ENCODE peak calls at places on chromosomes 4 and X, in nine cellular contexts. Q, G, B, X, D, I, Y, O and R are unnamed samples.

GRCh38 chrX:53456254-53456653 is 22.1 kb upstream of the HSD17B10 start:
- DNase-seq in X (no peak), Y (no peak), O (no peak), G (no peak), D (no peak), Q (no peak), B (peak; percentile 54), I (peak; percentile 59), R (no peak)

GRCh38 chr4:148442830-148443549 is 776 bp upstream of the NR3C2 start:
- DNase-seq in G (peak; percentile 89), O (no peak), I (no peak), Y (peak; percentile 62), B (no peak), X (no peak), D (peak; percentile 45), Q (no peak), R (no peak)

GRCh38 chr4:67437974-67438713 is 107.2 kb downstream of the CENPC start:
- DNase-seq in Q (no peak), Y (no peak), B (peak; percentile 11), X (no peak), I (no peak), O (no peak), G (no peak), D (no peak), R (no peak)

GRCh38 chr4:41692717-41693345 is 55.7 kb downstream of the PHOX2B start:
- DNase-seq in X (peak; percentile 25), O (peak; percentile 56), Q (peak; percentile 42), D (peak; percentile 45), Y (peak; percentile 30), B (peak; percentile 56), I (peak; percentile 61), G (no peak), R (peak; percentile 39)

GRCh38 chr4:116585240-116585639 is 500.1 kb downstream of the TRAM1L1 start:
- DNase-seq in G (no peak), B (no peak), X (no peak), D (no peak), Q (no peak), Y (no peak), O (no peak), I (no peak), R (no peak)

GRCh38 chr4:38804654-38805295 is at the start of gene TLR1:
- DNase-seq in X (no peak), Y (no peak), O (no peak), D (peak; percentile 26), B (peak; percentile 65), I (peak; percentile 56), Q (peak; percentile 27), G (no peak), R (no peak)

GRCh38 chrX:153245288-153245731 is 66.2 kb downstream of the MAGEA1 start:
- DNase-seq in G (no peak), O (no peak), D (no peak), X (no peak), I (peak; percentile 1), B (no peak), Q (no peak), Y (no peak), R (no peak)

GRCh38 chrX:133677123-133678063 is 262.1 kb upstream of the GPC4 start:
- DNase-seq in G (no peak), D (no peak), X (no peak), I (no peak), Y (no peak), O (no peak), B (no peak), Q (no peak), R (no peak)

GRCh38 chr4:173288296-173288695 is 45.9 kb downstream of the HMGB2 start:
- DNase-seq in O (peak; percentile 68), D (peak; percentile 24), Y (no peak), B (peak; percentile 72), X (peak; percentile 31), I (peak; percentile 65), G (no peak), Q (peak; percentile 87), R (peak; percentile 64)

GRCh38 chr4:46051392-46051791 is 72.5 kb downstream of the GABRG1 start:
- DNase-seq in D (no peak), Q (no peak), O (no peak), Y (no peak), G (no peak), I (no peak), B (no peak), X (no peak), R (no peak)

GRCh38 chrX:150731795-150732194 is 38.6 kb downstream of the MTMR1 start:
- DNase-seq in B (peak; percentile 71), Y (no peak), D (no peak), X (no peak), G (no peak), I (no peak), Q (no peak), O (no peak), R (no peak)

GRCh38 chr4:184349283-184350039 is 124.9 kb downstream of the IRF2 start:
- DNase-seq in D (no peak), B (no peak), G (no peak), Q (peak; percentile 56), O (peak; percentile 63), I (no peak), Y (no peak), X (no peak), R (no peak)

GRCh38 chr4:184350213-184350817 is 124.0 kb downstream of the IRF2 start:
- DNase-seq in B (no peak), X (no peak), O (no peak), D (no peak), I (no peak), Y (no peak), Q (no peak), G (no peak), R (no peak)

GRCh38 chr4:184350964-184351363 is 123.4 kb downstream of the IRF2 start:
- DNase-seq in Y (no peak), O (no peak), B (no peak), Q (no peak), I (no peak), X (no peak), G (no peak), D (no peak), R (no peak)

GRCh38 chr4:184347251-184348239 is 126.8 kb downstream of the IRF2 start:
- DNase-seq in O (peak; percentile 80), Q (peak; percentile 80), I (peak; percentile 13), X (no peak), G (no peak), D (no peak), B (peak; percentile 68), Y (peak; percentile 44), R (peak; percentile 47)

GRCh38 chr4:184348311-184349233 is 125.8 kb downstream of the IRF2 start:
- DNase-seq in D (no peak), X (no peak), O (peak; percentile 87), I (peak; percentile 64), Y (peak; percentile 68), B (no peak), Q (peak; percentile 88), G (peak; percentile 83), R (peak; percentile 49)
- H3K4me1 ChIP-seq in D (peaks cover 19% of the 10 kb centered on the region), X (peaks cover 19% of the 10 kb centered on the region), O (peaks cover 31% of the 10 kb centered on the region), I (peaks cover 12% of the 10 kb centered on the region), Y (peaks cover 26% of the 10 kb centered on the region), B (peaks cover 13% of the 10 kb centered on the region), Q (peaks cover 45% of the 10 kb centered on the region), G (peaks cover 7% of the 10 kb centered on the region), R (peaks cover 23% of the 10 kb centered on the region)

GRCh38 chr4:1136028-1136427 is 22.7 kb upstream of the RNF212 start:
- DNase-seq in I (no peak), O (no peak), G (no peak), X (no peak), Y (peak; percentile 85), Q (peak; percentile 38), D (no peak), B (no peak), R (no peak)

GRCh38 chr4:1137850-1138249 is 24.5 kb upstream of the RNF212 start:
- DNase-seq in D (no peak), X (no peak), O (no peak), Y (no peak), I (no peak), Q (no peak), G (no peak), B (no peak), R (no peak)

GRCh38 chr4:1133033-1133432 is 19.7 kb upstream of the RNF212 start:
- DNase-seq in I (no peak), Y (no peak), Q (no peak), X (no peak), G (no peak), D (no peak), B (no peak), O (no peak), R (no peak)

DNA sequence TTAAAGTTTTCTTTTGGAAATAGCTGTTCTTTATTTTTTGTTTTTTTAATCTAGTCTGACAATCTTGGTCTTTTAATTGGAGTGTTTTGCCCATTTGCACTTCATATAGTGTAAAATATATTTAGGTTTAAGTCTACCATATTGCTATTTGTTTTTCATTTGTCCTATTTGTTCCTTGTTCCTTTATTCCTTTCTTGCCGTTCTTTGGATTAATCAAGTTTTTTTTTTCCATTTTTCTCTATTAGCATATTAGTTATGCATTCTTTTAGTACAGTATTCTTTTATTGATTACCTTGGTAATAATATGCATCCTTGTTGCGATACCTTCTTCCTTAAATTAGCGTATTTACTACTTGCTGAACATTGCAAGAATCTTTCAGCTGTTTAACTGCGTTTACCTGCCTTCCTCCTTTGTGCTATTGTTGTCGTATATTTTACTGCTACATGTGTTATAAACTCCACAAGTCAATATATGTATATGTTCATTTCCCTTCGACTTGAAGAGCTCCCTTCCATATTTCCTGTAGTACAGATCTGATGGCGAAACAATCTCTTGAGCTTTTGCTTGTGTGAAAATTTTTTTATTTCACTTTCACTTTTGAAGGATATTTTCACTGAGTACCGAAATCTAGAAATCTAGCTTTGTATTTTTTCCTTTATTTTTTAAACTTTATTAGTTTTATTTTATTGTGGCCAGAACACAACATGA is 23.9 kb upstream of the RNF212 start:
- DNase-seq in D (no peak), Q (no peak), O (no peak), X (no peak), Y (no peak), B (no peak), I (no peak), G (no peak), R (no peak)
- H3K4me3 ChIP-seq in D (no peak overlapping the region), Q (no peak overlapping the region), O (no peak overlapping the region), X (no peak overlapping the region), Y (no peak overlapping the region), B (no peak overlapping the region), I (no peak overlapping the region), G (no peak overlapping the region), R (no peak overlapping the region)

DNA sequence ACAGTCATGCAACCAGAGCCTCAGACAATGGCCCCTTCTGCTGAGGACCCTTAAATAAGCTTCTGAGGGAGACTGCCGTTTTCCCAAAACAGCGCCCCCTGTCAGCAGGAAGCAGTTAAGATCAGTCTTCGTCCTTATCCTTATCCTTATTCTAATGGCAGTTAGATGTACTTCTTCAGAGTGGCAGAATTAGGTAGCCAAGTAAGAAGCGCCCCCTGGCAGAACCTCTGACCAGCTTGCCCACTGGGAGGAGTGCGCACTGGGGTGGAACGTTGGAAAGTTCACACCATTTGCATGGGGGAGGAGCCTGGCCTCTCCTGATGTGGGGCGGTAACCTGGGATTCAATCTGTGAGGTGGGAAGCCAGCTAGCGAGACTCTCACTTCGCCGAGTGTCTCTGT is 133.6 kb upstream of the QRFPR start:
- DNase-seq in B (no peak), G (no peak), X (peak; percentile 65), D (no peak), Q (no peak), I (no peak), O (no peak), Y (no peak), R (no peak)
- TF ChIP-seq CTCF in B (peak; percentile 14), G (no peak), X (peak; percentile 78), D (no peak), Q (no peak), I (no peak), O (no peak), Y (no peak), R (no peak)

DNA sequence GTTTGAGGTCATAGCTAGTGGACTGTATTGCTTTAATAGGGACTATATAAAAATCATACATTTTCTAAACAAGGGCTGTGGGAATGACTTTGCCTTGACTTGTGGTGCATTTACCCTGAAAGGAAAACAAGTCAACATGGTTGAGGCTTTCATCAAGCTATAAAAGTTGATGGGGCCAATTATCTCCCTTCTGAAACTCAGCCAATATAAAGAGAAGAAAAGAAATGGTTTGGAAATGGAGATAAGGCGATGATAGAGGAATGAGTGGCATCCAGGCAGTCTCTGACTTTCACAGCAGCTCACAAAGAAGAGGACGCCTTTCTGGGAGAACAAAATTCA is 118.7 kb downstream of the SMARCA1 start:
- DNase-seq in X (no peak), Y (no peak), I (no peak), B (no peak), Q (no peak), G (no peak), O (no peak), D (no peak), R (no peak)
- H3K4me1 ChIP-seq in X (no peaks in the 10 kb centered on the region), Y (no peaks in the 10 kb centered on the region), I (no peaks in the 10 kb centered on the region), B (no peaks in the 10 kb centered on the region), Q (no peaks in the 10 kb centered on the region), G (no peaks in the 10 kb centered on the region), O (no peaks in the 10 kb centered on the region), D (no peaks in the 10 kb centered on the region), R (no peaks in the 10 kb centered on the region)